ENCODE peak calls at places on chromosomes 3 and 15, in seven cellular contexts. R is HCT116, Q is astrocyte of the spinal cord, E is fibroblast of mammary gland, I is cardiac fibroblast, J is glutamatergic neuron, W is fibroblast of pulmonary artery. M is an unnamed sample.

GRCh38 chr3:156606729-156607128 is 51.8 kb upstream of the SSR3 start:
- DNase-seq in R (no peak), Q (no peak), E (peak), I (peak), J (no peak), W (no peak), M (no peak)

GRCh38 chr15:95132774-95133173 is 901.4 kb downstream of the MCTP2 start:
- DNase-seq in R (no peak), Q (peak), E (peak), I (peak), J (no peak), W (peak), M (no peak)

GRCh38 chr3:45931476-45931875 is 11.8 kb upstream of the CXCR6 start:
- DNase-seq in R (no peak), Q (no peak), E (no peak), I (no peak), J (no peak), W (no peak), M (no peak)

GRCh38 chr3:171258316-171258715 is 201.9 kb downstream of the TNIK start:
- DNase-seq in R (peak), Q (no peak), E (no peak), I (no peak), J (no peak), W (no peak), M (no peak)

GRCh38 chr3:190990898-190991297 is 128.4 kb upstream of the GMNC start:
- DNase-seq in R (no peak), Q (no peak), E (no peak), I (no peak), J (no peak), W (no peak), M (no peak)

GRCh38 chr3:18988619-18989229 is 159.6 kb upstream of the KCNH8 start:
- DNase-seq in R (no peak), Q (peak), E (peak), I (peak), J (no peak), W (peak), M (no peak)

GRCh38 chr15:31254431-31255175 is 72.0 kb upstream of the KLF13 start:
- DNase-seq in R (no peak), Q (peak), E (peak), I (peak), J (no peak), W (peak), M (no peak)

GRCh38 chr15:64070965-64071851 is 22.4 kb downstream of the CIAO2A start:
- DNase-seq in R (no peak), Q (peak), E (peak), I (peak), J (no peak), W (peak), M (no peak)

GRCh38 chr15:85597155-85597815 is 197.4 kb downstream of the KLHL25 start:
- DNase-seq in R (no peak), Q (no peak), E (no peak), I (no peak), J (no peak), W (no peak), M (no peak)

GRCh38 chr15:54149115-54149531 is 170.9 kb downstream of the UNC13C start:
- DNase-seq in R (no peak), Q (no peak), E (peak), I (peak), J (no peak), W (peak), M (no peak)

GRCh38 chr3:48465531-48466378 is 19.2 kb downstream of the ATRIP start:
- DNase-seq in R (peak), Q (peak), E (peak), I (peak), J (peak), W (peak), M (peak)

DNA sequence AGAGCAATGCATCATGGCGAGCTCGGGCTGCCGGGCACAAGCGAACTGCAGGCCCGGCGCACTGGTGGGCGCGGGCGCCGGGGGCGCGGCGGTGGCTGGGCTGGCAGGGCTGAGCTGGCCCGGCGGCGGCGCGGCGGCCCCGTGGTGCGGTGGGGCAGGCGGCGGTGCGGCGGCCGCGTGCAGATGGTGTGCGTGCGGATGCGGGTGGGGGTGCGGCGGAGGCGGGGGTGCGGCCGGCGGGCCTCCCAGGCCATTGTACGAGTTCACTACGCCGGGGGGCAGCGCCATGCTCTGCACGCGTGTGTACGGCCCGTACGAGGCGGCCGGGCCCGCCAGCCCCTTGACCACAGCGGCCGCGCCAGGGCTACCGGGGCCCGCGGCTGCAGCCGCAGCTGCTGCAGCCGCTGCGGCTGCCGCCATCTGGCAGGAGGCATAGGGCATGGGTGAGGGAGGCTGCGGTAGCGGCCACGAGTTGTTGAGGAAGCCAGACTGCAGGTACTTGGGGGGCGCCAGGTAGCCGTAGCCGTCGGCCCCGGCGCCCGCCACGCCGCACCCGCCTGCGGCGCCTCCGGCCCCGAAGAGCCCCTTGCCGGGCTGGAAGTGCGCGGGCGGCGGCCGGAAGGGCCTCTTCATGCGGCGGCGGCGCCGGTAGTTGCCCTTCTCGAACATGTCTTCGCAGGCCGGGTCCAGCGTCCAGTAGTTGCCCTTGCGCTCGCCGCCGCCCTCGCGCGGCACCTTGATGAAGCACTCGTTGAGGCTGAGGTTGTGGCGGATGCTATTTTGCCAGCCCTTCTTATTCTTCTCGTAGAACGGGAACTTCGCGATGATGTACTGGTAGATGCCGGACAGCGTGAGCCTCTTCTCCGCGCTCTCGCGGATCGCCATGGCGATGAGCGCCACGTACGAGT is 1.0 kb downstream of the FOXL2 start:
- DNase-seq in R (no peak), Q (peak), E (peak), I (peak), J (peak), W (peak), M (peak)
- TF ChIP-seq CTCF in R (no peak), Q (peak), E (peak), I (peak), J (peak), W (peak), M (peak)

GRCh38 chr3:189272500-189273119 is 100.8 kb downstream of the TPRG1 start:
- DNase-seq in R (no peak), Q (no peak), E (no peak), I (no peak), J (no peak), W (no peak), M (no peak)
- TF ChIP-seq CTCF in R (peak), Q (peak), E (peak), I (peak), J (peak), W (peak), M (peak)

DNA sequence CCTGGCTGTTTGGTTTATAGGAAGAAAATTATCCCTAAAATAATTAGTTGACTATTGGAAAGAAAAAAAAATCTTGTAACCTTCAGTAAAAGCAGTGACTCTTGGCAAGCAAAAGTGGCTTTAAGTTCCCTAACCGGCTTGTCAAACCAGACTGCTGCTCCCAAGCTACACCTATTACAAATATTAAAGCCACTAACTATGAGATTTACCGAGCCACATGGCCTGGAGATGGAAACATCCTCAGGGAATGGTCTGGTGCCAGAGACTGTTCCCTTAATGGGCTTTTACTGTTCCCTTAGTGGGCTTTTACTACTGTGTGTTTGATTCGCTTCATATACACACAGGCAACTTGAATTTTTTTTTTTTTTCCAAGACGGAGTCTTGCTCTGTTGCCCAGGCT is 35.9 kb upstream of the ZNF774 start:
- DNase-seq in R (no peak), Q (no peak), E (no peak), I (no peak), J (no peak), W (no peak), M (no peak)
- TF ChIP-seq CTCF in R (no peak), Q (no peak), E (no peak), I (no peak), J (no peak), W (no peak), M (no peak)

GRCh38 chr3:189167027-189167766 is 4.6 kb upstream of the TPRG1 start:
- DNase-seq in R (peak), Q (no peak), E (no peak), I (no peak), J (no peak), W (no peak), M (no peak)

GRCh38 chr3:189171707-189172106 is at the start of gene TPRG1:
- DNase-seq in R (no peak), Q (no peak), E (no peak), I (no peak), J (no peak), W (no peak), M (no peak)

GRCh38 chr3:189168711-189169110 is 3.1 kb upstream of the TPRG1 start:
- DNase-seq in R (no peak), Q (no peak), E (no peak), I (no peak), J (no peak), W (no peak), M (no peak)

GRCh38 chr3:189170559-189170958 is 1.2 kb upstream of the TPRG1 start:
- DNase-seq in R (no peak), Q (no peak), E (no peak), I (peak), J (no peak), W (no peak), M (no peak)

GRCh38 chr3:189169728-189170127 is 2.0 kb upstream of the TPRG1 start:
- DNase-seq in R (no peak), Q (no peak), E (no peak), I (no peak), J (no peak), W (no peak), M (no peak)
- TF ChIP-seq CTCF in R (peak), Q (peak), E (no peak), I (peak), J (peak), W (no peak), M (peak)

DNA sequence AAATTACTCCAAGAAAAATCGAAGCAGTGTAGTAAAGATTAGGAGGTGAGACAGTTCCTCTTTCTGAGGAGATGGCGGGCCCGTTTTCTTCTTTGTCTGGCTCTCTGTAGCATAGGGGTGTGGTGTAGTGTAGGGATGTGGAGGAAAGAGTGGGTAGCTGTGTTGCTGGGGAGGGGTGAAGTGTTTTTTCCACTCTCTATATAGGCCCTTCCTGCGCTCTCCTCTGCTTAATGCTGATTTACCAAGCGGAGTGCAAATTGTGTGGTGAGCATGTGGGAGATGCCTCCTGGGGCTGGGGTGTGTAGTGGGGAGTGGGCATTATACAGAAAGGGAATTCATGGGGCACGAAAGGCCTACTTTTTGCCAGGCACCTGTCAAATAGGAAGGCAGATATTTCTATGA is 94.9 kb downstream of the ST6GAL1 start:
- DNase-seq in R (no peak), Q (no peak), E (no peak), I (no peak), J (no peak), W (no peak), M (no peak)
- TF ChIP-seq CTCF in R (no peak), Q (no peak), E (no peak), I (no peak), J (no peak), W (no peak), M (no peak)

GRCh38 chr3:24583004-24583403 is 88.4 kb upstream of the THRB start:
- DNase-seq in R (no peak), Q (no peak), E (peak), I (peak), J (no peak), W (peak), M (no peak)
- TF ChIP-seq CTCF in R (peak), Q (peak), E (peak), I (peak), J (no peak), W (peak), M (no peak)

GRCh38 chr15:99958426-99959097 is 225.3 kb upstream of the LYSMD4 start:
- DNase-seq in R (no peak), Q (no peak), E (no peak), I (no peak), J (no peak), W (no peak), M (no peak)
- TF ChIP-seq CTCF in R (no peak), Q (no peak), E (no peak), I (no peak), J (no peak), W (no peak), M (no peak)

GRCh38 chr15:93420477-93420876 is 331.5 kb upstream of the RGMA start:
- DNase-seq in R (no peak), Q (no peak), E (no peak), I (no peak), J (no peak), W (no peak), M (no peak)
- TF ChIP-seq CTCF in R (no peak), Q (no peak), E (no peak), I (no peak), J (no peak), W (no peak), M (no peak)

GRCh38 chr3:140499114-140499757 is 178.6 kb upstream of the TRIM42 start:
- DNase-seq in R (no peak), Q (peak), E (peak), I (peak), J (no peak), W (peak), M (no peak)
- TF ChIP-seq CTCF in R (peak), Q (peak), E (peak), I (no peak), J (no peak), W (no peak), M (peak)

GRCh38 chr3:185341616-185342457 is 21.1 kb upstream of the MAP3K13 start:
- DNase-seq in R (no peak), Q (no peak), E (no peak), I (peak), J (no peak), W (no peak), M (no peak)

GRCh38 chr3:185342458-185343169 is 20.3 kb upstream of the MAP3K13 start:
- DNase-seq in R (no peak), Q (no peak), E (no peak), I (no peak), J (no peak), W (no peak), M (no peak)

GRCh38 chr3:185351371-185351770 is 11.6 kb upstream of the MAP3K13 start:
- DNase-seq in R (no peak), Q (peak), E (peak), I (peak), J (no peak), W (no peak), M (no peak)

GRCh38 chr3:185350841-185351240 is 12.1 kb upstream of the MAP3K13 start:
- DNase-seq in R (no peak), Q (no peak), E (no peak), I (no peak), J (no peak), W (no peak), M (no peak)

DNA sequence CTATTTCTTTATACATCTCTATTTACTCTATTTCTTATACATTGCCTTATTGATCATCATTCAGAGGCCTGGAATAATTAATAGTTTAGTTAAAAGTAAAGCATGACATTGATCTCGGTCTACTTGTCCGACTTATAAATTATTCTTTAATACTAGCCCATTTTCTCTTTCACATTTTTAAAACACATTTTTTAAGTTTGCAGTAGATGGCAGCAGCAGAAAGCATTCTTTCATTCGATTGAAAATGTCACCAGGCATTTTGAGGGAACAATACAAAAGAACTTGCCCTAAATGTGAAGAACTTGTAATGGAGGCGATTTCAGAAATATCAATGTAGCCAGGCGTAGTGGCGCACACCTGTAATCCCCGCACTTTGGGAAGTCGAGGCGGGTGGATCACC is 15.5 kb upstream of the MAP3K13 start:
- DNase-seq in R (no peak), Q (no peak), E (no peak), I (no peak), J (no peak), W (no peak), M (no peak)
- TF ChIP-seq CTCF in R (no peak), Q (no peak), E (no peak), I (no peak), J (no peak), W (no peak), M (no peak)